ENCODE peak calls at places on chromosomes 4 and X, in five cellular contexts. F, T, X, A and K are unnamed samples.

GRCh38 chrX:19555683-19556082 is 40.4 kb upstream of the MAP3K15 start:
- DNase-seq in F (no peak), T (no peak), X (no peak), A (no peak), K (no peak)

GRCh38 chr4:149555146-149555545 is 260.5 kb downstream of the IQCM start:
- DNase-seq in F (no peak), T (no peak), X (no peak), A (no peak), K (no peak)

GRCh38 chrX:21655901-21656586 is 2.1 kb downstream of the KLHL34 start:
- DNase-seq in F (no peak), T (no peak), X (no peak), A (no peak), K (no peak)

GRCh38 chr4:153465583-153465921 is 608 bp upstream of the TMEM131L start:
- DNase-seq in F (no peak), T (peak), X (peak), A (peak), K (no peak)

GRCh38 chrX:13888284-13888683 is 71.4 kb upstream of the GPM6B start:
- DNase-seq in F (no peak), T (no peak), X (no peak), A (no peak), K (no peak)

GRCh38 chrX:153946910-153947769 is 2.7 kb upstream of the RENBP start:
- DNase-seq in F (peak), T (peak), X (peak), A (peak), K (peak)

GRCh38 chr4:151428346-151428745 is 19.4 kb downstream of the FHIP1A start:
- DNase-seq in F (no peak), T (no peak), X (no peak), A (no peak), K (no peak)

GRCh38 chr4:182062936-182063335 is 180.3 kb upstream of the TENM3 start:
- DNase-seq in F (no peak), T (peak), X (peak), A (peak), K (no peak)

GRCh38 chrX:136779346-136779781 is 1.4 kb downstream of the ARHGEF6 start:
- DNase-seq in F (no peak), T (peak), X (peak), A (no peak), K (no peak)